ENCODE peak calls at places on chromosomes 2 and 18, in ten cellular contexts. W is stimulated activated CD4-positive, alpha-beta T cell treated with anti-CD3 and anti-CD28 coated beads, Interleukin-2, amount 100 ng/mL, for 24 hours; E is upper lobe of right lung; X is head of caudate nucleus; G is GM20000; V is NCI-H524; R is GM04503; I is dermis microvascular lymphatic vessel endothelial cell; Y is stimulated activated CD8-positive, alpha-beta memory T cell treated with anti-CD3 and anti-CD28 coated beads, Interleukin-12 subunit alpha, Interleukin-12 subunit beta, amount 100 ng/mL, for 4 hours; M is activated CD4-positive, alpha-beta T cell treated with anti-CD3 and anti-CD28 coated beads for 48 hours. L is an unnamed sample.

GRCh38 chr2:238134393-238134785 is 4.1 kb upstream of the KLHL30 start:
- DNase-seq in W (no peak), E (no peak), X (no peak), G (no peak), V (no peak), R (no peak), I (no peak), Y (no peak), M (no peak), L (no peak)

GRCh38 chr2:3192920-3193319 is 184.7 kb downstream of the EIPR1 start:
- DNase-seq in W (no peak), E (no peak), X (no peak), G (no peak), V (no peak), R (no peak), I (no peak), Y (no peak), M (no peak), L (no peak)

GRCh38 chr2:241007111-241007510 is 8.7 kb downstream of the SNED1 start:
- DNase-seq in W (no peak), E (peak; percentile 22), X (no peak), G (no peak), V (no peak), R (no peak), I (no peak), Y (no peak), M (no peak), L (no peak)

GRCh38 chr2:224847961-224848850 is 132.0 kb upstream of the CCDC195 start:
- DNase-seq in W (no peak), E (no peak), X (peak; percentile 32), G (no peak), V (peak; percentile 73), R (peak; percentile 49), I (no peak), Y (no peak), M (no peak), L (no peak)

GRCh38 chr2:120803085-120803484 is 67.4 kb downstream of the GLI2 start:
- DNase-seq in W (no peak), E (no peak), X (no peak), G (no peak), V (no peak), R (no peak), I (no peak), Y (no peak), M (no peak), L (no peak)

GRCh38 chr2:218192902-218193425 is 24.0 kb upstream of the ARPC2 start:
- DNase-seq in W (no peak), E (no peak), X (no peak), G (no peak), V (no peak), R (no peak), I (no peak), Y (no peak), M (no peak), L (no peak)

GRCh38 chr18:55509631-55510372 is 78.2 kb downstream of the TCF4 start:
- DNase-seq in W (no peak), E (no peak), X (no peak), G (peak; percentile 49), V (no peak), R (no peak), I (peak; percentile 79), Y (no peak), M (no peak), L (no peak)

GRCh38 chr2:27255187-27255586 is 7.7 kb downstream of the SLC30A3 start:
- DNase-seq in W (no peak), E (no peak), X (no peak), G (no peak), V (no peak), R (no peak), I (no peak), Y (no peak), M (no peak), L (no peak)

GRCh38 chr2:134706587-134707329 is 12.0 kb downstream of the TMEM163 start:
- DNase-seq in W (no peak), E (no peak), X (peak; percentile 48), G (no peak), V (no peak), R (no peak), I (no peak), Y (no peak), M (no peak), L (no peak)

GRCh38 chr2:206435738-206436137 is 7.6 kb upstream of the ADAM23 start:
- DNase-seq in W (no peak), E (no peak), X (no peak), G (no peak), V (no peak), R (no peak), I (peak; percentile 34), Y (no peak), M (no peak), L (no peak)

GRCh38 chr2:195648780-195649179 is 8.2 kb upstream of the SLC39A10 start:
- DNase-seq in W (no peak), E (no peak), X (no peak), G (no peak), V (no peak), R (no peak), I (no peak), Y (no peak), M (peak; percentile 16), L (no peak)

GRCh38 chr2:109258905-109259540 is 130.0 kb downstream of the SH3RF3 start:
- DNase-seq in W (no peak), E (peak; percentile 45), X (peak; percentile 18), G (no peak), V (no peak), R (no peak), I (no peak), Y (no peak), M (no peak), L (no peak)

GRCh38 chr2:32960238-32960637 is 13.5 kb downstream of the LTBP1 start:
- DNase-seq in W (no peak), E (no peak), X (no peak), G (no peak), V (no peak), R (no peak), I (no peak), Y (no peak), M (no peak), L (peak; percentile 37)

GRCh38 chr2:10993001-10993481 is 81.3 kb downstream of the KCNF1 start:
- DNase-seq in W (no peak), E (peak; percentile 40), X (no peak), G (no peak), V (no peak), R (peak; percentile 40), I (no peak), Y (no peak), M (no peak), L (no peak)

GRCh38 chr2:127157651-127158460 is 50.9 kb upstream of the BIN1 start:
- DNase-seq in W (no peak), E (no peak), X (no peak), G (no peak), V (no peak), R (no peak), I (no peak), Y (no peak), M (no peak), L (no peak)

GRCh38 chr2:138787053-138787666 is 7.0 kb upstream of the NXPH2 start:
- DNase-seq in W (no peak), E (no peak), X (peak; percentile 25), G (peak; percentile 37), V (no peak), R (no peak), I (peak; percentile 14), Y (no peak), M (no peak), L (peak; percentile 5)

GRCh38 chr2:71458413-71459083 is 5.2 kb downstream of the DYSF start:
- DNase-seq in W (no peak), E (no peak), X (no peak), G (peak; percentile 11), V (no peak), R (no peak), I (peak; percentile 94), Y (no peak), M (no peak), L (no peak)

L was measured in erythroblast.